ENCODE peak calls at places on chromosomes 4 and X, in seven cellular contexts. D is MG63, K is BJ, W is mucosa of descending colon, J is tibial artery, I is HFF-Myc, H is cardiac muscle cell. Z is an unnamed sample.

GRCh38 chr4:183289688-183290087 is 30.4 kb downstream of the CLDN22 start:
- DNase-seq in W (no peak), H (no peak), D (peak), I (no peak), J (no peak), K (no peak), Z (peak)

GRCh38 chr4:85132117-85132516 is 165.6 kb upstream of the WDFY3 start:
- DNase-seq in K (no peak), H (no peak), W (no peak), J (no peak), D (no peak), I (no peak), Z (no peak)

GRCh38 chrX:129932792-129933321 is 26.9 kb downstream of the UTP14A start:
- DNase-seq in W (peak), H (no peak), I (no peak), K (no peak), J (no peak), D (peak), Z (no peak)

GRCh38 chrX:105706041-105706440 is 116.3 kb upstream of the NRK start:
- DNase-seq in K (no peak), D (no peak), J (no peak), H (no peak), I (no peak), W (no peak), Z (no peak)

GRCh38 chr4:148573284-148573683 is 131.1 kb upstream of the NR3C2 start:
- DNase-seq in H (no peak), W (no peak), J (no peak), K (no peak), I (no peak), D (no peak), Z (no peak)

GRCh38 chr4:142845293-142846070 is 619 bp downstream of the INPP4B start:
- DNase-seq in H (peak), D (no peak), K (no peak), W (peak), I (no peak), J (no peak), Z (no peak)

GRCh38 chr4:137961051-137961438 is 281.1 kb downstream of the SLC7A11 start:
- DNase-seq in K (peak), I (no peak), J (no peak), D (peak), W (no peak), H (no peak), Z (no peak)

GRCh38 chr4:66577922-66578321 is 907.6 kb upstream of the EPHA5 start:
- DNase-seq in I (no peak), K (no peak), D (no peak), H (no peak), W (no peak), J (no peak), Z (no peak)

GRCh38 chr4:100095729-100096595 is 94.3 kb downstream of the DDIT4L start:
- DNase-seq in H (peak), J (peak), I (peak), W (peak), D (peak), K (no peak), Z (peak)

GRCh38 chr4:55157559-55158277 is 32.3 kb upstream of the KDR start:
- DNase-seq in J (no peak), H (no peak), D (no peak), W (no peak), I (no peak), K (no peak), Z (no peak)

GRCh38 chr4:169723207-169723606 is 34.5 kb downstream of the HPF1 start:
- DNase-seq in D (no peak), W (no peak), I (no peak), K (no peak), H (peak), J (no peak), Z (peak)

GRCh38 chrX:44735498-44735897 is 108.3 kb upstream of the DUSP21 start:
- DNase-seq in K (no peak), H (no peak), W (no peak), I (no peak), D (no peak), J (no peak), Z (no peak)